ENCODE peak calls at places on chromosomes 12 and 14, in ten cellular contexts. One of them, this sample, is unnamed.

GRCh38 chr14:35470775-35471174 is 63.2 kb upstream of the INSM2 start:
- DNase-seq in adrenal gland: peak
- DNase-seq in ovary: no peak
- DNase-seq in sigmoid colon: no peak
- DNase-seq in lower leg skin: no peak
- DNase-seq in body of pancreas: no peak
- DNase-seq in HCT116: no peak
- DNase-seq in uterus: no peak
- DNase-seq in GM12891: no peak
- DNase-seq in HepG2: no peak
- DNase-seq in this sample: no peak

GRCh38 chr14:24259282-24260025 is 3.5 kb downstream of the TGM1 start:
- DNase-seq in adrenal gland: no peak
- DNase-seq in ovary: peak
- DNase-seq in sigmoid colon: no peak
- DNase-seq in lower leg skin: peak
- DNase-seq in body of pancreas: peak
- DNase-seq in HCT116: no peak
- DNase-seq in uterus: no peak
- DNase-seq in GM12891: no peak
- DNase-seq in HepG2: no peak
- DNase-seq in this sample: no peak

GRCh38 chr12:110266980-110267620 is 13.9 kb upstream of the ATP2A2 start:
- DNase-seq in adrenal gland: peak
- DNase-seq in ovary: peak
- DNase-seq in sigmoid colon: peak
- DNase-seq in lower leg skin: no peak
- DNase-seq in body of pancreas: peak
- DNase-seq in HCT116: no peak
- DNase-seq in uterus: peak
- DNase-seq in GM12891: no peak
- DNase-seq in HepG2: no peak
- DNase-seq in this sample: peak

GRCh38 chr14:100988411-100988900 is 84.9 kb upstream of the RTL1 start:
- DNase-seq in adrenal gland: no peak
- DNase-seq in ovary: no peak
- DNase-seq in sigmoid colon: no peak
- DNase-seq in lower leg skin: no peak
- DNase-seq in body of pancreas: no peak
- DNase-seq in HCT116: peak
- DNase-seq in uterus: no peak
- DNase-seq in GM12891: no peak
- DNase-seq in HepG2: peak
- DNase-seq in this sample: no peak

GRCh38 chr12:57069522-57069921 is 9.1 kb downstream of the NEMP1 start:
- DNase-seq in adrenal gland: peak
- DNase-seq in ovary: peak
- DNase-seq in sigmoid colon: peak
- DNase-seq in lower leg skin: no peak
- DNase-seq in body of pancreas: peak
- DNase-seq in HCT116: peak
- DNase-seq in uterus: peak
- DNase-seq in GM12891: no peak
- DNase-seq in HepG2: peak
- DNase-seq in this sample: no peak

GRCh38 chr14:34461334-34462131 is 507 bp downstream of the SPTSSA start:
- DNase-seq in adrenal gland: peak
- DNase-seq in ovary: peak
- DNase-seq in sigmoid colon: peak
- DNase-seq in lower leg skin: peak
- DNase-seq in body of pancreas: peak
- DNase-seq in HCT116: peak
- DNase-seq in uterus: peak
- DNase-seq in GM12891: no peak
- DNase-seq in HepG2: peak
- DNase-seq in this sample: peak

GRCh38 chr14:105685003-105685402 is 158.6 kb downstream of the TMEM121 start:
- DNase-seq in adrenal gland: no peak
- DNase-seq in ovary: no peak
- DNase-seq in sigmoid colon: no peak
- DNase-seq in lower leg skin: no peak
- DNase-seq in body of pancreas: no peak
- DNase-seq in HCT116: no peak
- DNase-seq in uterus: no peak
- DNase-seq in GM12891: no peak
- DNase-seq in HepG2: no peak
- DNase-seq in this sample: no peak

GRCh38 chr12:15497621-15498285 is 175.4 kb downstream of the PTPRO start:
- DNase-seq in adrenal gland: no peak
- DNase-seq in ovary: no peak
- DNase-seq in sigmoid colon: no peak
- DNase-seq in lower leg skin: no peak
- DNase-seq in body of pancreas: no peak
- DNase-seq in HCT116: no peak
- DNase-seq in uterus: no peak
- DNase-seq in GM12891: no peak
- DNase-seq in HepG2: no peak
- DNase-seq in this sample: no peak

GRCh38 chr14:50001146-50001998 is 108.5 kb downstream of the ARF6 start:
- DNase-seq in adrenal gland: no peak
- DNase-seq in ovary: no peak
- DNase-seq in sigmoid colon: no peak
- DNase-seq in lower leg skin: peak
- DNase-seq in body of pancreas: peak
- DNase-seq in HCT116: peak
- DNase-seq in uterus: peak
- DNase-seq in GM12891: peak
- DNase-seq in HepG2: peak
- DNase-seq in this sample: peak

GRCh38 chr14:104722938-104723650 is 935 bp upstream of the ADSS1 start:
- DNase-seq in adrenal gland: peak
- DNase-seq in ovary: no peak
- DNase-seq in sigmoid colon: no peak
- DNase-seq in lower leg skin: no peak
- DNase-seq in body of pancreas: no peak
- DNase-seq in HCT116: no peak
- DNase-seq in uterus: no peak
- DNase-seq in GM12891: no peak
- DNase-seq in HepG2: no peak
- DNase-seq in this sample: no peak

GRCh38 chr12:3958534-3958933 is 85.3 kb upstream of the PARP11 start:
- DNase-seq in adrenal gland: no peak
- DNase-seq in ovary: no peak
- DNase-seq in sigmoid colon: no peak
- DNase-seq in lower leg skin: peak
- DNase-seq in body of pancreas: no peak
- DNase-seq in HCT116: no peak
- DNase-seq in uterus: no peak
- DNase-seq in GM12891: no peak
- DNase-seq in HepG2: no peak
- DNase-seq in this sample: no peak

GRCh38 chr12:95972832-95973465 is 23.2 kb downstream of the HAL start:
- DNase-seq in adrenal gland: no peak
- DNase-seq in ovary: no peak
- DNase-seq in sigmoid colon: no peak
- DNase-seq in lower leg skin: no peak
- DNase-seq in body of pancreas: no peak
- DNase-seq in HCT116: no peak
- DNase-seq in uterus: no peak
- DNase-seq in GM12891: no peak
- DNase-seq in HepG2: no peak
- DNase-seq in this sample: no peak

DNA sequence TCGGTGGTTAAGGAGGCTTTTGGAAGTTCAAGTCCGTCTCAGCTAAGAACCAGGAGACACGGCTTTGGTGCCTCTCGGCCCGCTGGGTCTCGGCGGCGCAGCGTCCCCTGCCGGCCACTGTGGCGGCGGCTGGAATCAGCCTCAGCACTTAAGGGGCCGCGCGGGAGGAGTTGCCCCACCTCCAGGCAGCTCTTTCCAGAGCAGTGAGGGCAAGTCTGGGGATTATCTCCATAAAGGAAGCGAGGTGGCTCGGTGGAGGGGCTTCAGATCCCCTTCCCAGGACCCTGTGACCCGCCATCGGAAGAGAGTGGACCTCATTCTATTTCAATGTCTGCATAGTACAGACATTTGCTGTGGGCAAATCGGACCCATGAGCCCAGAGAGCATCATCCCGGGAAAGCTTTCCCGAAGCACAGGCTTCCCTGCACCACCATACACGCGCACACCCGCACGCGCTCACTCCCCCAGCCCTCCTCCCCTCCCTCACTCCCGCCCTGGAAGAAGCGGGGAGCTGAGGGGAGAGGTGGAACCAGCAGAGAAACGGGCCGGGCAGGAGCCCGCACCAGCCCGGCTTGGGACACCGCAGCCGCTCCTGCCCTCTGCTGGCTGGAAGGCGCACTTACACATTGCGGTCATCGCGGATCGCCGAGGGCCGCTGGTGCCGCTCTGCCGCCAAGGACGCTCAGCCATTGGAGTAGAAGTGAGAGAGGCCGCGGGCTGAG is 15.9 kb downstream of the RNASE2 start:
- DNase-seq in adrenal gland: peak
- DNase-seq in ovary: peak
- DNase-seq in sigmoid colon: peak
- DNase-seq in lower leg skin: peak
- DNase-seq in body of pancreas: peak
- DNase-seq in HCT116: peak
- DNase-seq in uterus: peak
- DNase-seq in GM12891: peak
- DNase-seq in HepG2: peak
- DNase-seq in this sample: peak
- TF ChIP-seq POLR2A in adrenal gland: no peak
- TF ChIP-seq POLR2A in ovary: no peak
- TF ChIP-seq POLR2A in sigmoid colon: no peak
- TF ChIP-seq POLR2A in lower leg skin: no peak
- TF ChIP-seq POLR2A in body of pancreas: no peak
- TF ChIP-seq POLR2A in HCT116: no peak
- TF ChIP-seq POLR2A in uterus: peak
- TF ChIP-seq POLR2A in GM12891: no peak
- TF ChIP-seq POLR2A in HepG2: peak
- TF ChIP-seq POLR2A in this sample: no peak

DNA sequence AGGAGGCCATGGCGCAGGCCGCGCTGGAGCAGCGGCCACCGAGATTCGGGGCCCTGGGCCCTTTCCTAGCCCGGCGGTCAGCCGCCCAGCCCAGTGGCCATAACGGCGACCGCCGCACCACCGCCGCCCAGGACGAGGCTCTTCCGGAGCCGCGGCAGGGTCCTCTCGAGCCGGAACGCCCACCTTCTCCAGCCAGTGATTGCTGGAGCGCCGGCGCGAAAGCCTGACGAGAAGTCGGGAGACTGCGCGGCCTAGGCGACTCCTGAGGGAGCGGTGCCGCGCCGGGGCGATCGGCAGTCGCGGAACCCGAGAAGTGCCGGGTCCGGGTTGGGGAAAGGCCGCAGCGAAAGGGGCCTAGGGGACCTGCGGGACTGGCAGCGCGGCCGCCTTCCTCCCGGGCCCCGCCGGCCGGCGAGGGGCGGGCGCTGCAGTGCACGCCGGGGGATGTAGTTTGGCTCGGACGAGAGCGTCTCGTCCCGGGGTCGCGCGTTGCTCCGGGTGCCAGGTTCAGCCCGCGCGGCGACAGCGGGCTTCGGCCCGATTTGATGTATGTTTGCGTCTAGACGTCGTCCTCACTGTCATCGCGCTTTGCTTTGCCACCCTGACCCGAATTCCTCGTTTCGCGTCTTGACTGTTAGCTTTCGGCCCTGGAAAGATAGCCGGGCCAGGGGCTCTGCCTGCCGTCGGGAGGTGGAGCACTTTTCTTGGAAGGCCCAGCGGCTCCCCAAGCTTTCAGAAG is at the start of gene VTI1B:
- DNase-seq in adrenal gland: peak
- DNase-seq in ovary: peak
- DNase-seq in sigmoid colon: peak
- DNase-seq in lower leg skin: peak
- DNase-seq in body of pancreas: peak
- DNase-seq in HCT116: peak
- DNase-seq in uterus: peak
- DNase-seq in GM12891: peak
- DNase-seq in HepG2: peak
- DNase-seq in this sample: peak
- TF ChIP-seq POLR2A in adrenal gland: peak
- TF ChIP-seq POLR2A in ovary: peak
- TF ChIP-seq POLR2A in sigmoid colon: peak
- TF ChIP-seq POLR2A in lower leg skin: no peak
- TF ChIP-seq POLR2A in body of pancreas: peak
- TF ChIP-seq POLR2A in HCT116: no peak
- TF ChIP-seq POLR2A in uterus: peak
- TF ChIP-seq POLR2A in GM12891: peak
- TF ChIP-seq POLR2A in HepG2: peak
- TF ChIP-seq POLR2A in this sample: peak

DNA sequence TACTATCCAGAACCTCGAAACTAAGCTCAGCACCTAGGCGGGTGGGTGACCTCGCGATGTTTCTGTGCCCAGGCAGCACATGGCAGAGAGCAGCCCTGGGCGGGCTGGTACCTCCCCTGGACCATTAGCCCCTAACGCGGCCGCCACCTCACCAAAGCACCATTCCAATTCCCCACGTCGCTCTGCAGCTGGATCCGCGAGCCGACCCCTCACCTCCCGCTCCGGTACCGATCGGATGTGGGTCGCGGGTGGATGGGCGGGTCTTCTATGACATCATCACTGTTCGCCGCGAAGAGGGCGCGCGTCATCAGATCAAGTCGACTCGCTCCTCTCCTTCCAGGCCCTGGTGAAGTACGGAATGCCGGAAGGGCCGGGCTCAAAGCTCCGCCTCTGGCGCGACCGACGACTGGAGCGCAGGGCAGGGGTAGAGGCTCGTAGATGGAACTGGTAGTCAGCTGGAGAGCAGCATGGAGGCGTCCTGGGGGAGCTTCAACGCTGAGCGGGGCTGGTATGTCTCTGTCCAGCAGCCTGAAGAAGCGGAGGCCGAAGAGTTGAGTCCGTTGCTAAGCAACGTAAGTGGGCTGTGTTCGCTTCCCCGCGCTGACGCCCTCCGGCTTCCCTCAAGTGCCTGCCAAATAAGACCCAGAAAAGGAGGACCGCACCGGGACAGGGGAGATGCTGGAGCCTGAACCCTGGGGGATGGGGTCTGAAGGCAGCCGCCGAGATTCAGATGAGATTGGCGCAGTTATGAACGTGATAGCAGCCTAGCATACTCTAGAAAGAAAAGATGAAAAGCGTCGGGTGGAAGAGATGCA is at the start of the genes SLC38A6 and TRMT5:
- DNase-seq in adrenal gland: peak
- DNase-seq in ovary: peak
- DNase-seq in sigmoid colon: peak
- DNase-seq in lower leg skin: peak
- DNase-seq in body of pancreas: peak
- DNase-seq in HCT116: peak
- DNase-seq in uterus: peak
- DNase-seq in GM12891: peak
- DNase-seq in HepG2: peak
- DNase-seq in this sample: peak
- TF ChIP-seq POLR2A in adrenal gland: peak
- TF ChIP-seq POLR2A in ovary: peak
- TF ChIP-seq POLR2A in sigmoid colon: no peak
- TF ChIP-seq POLR2A in lower leg skin: no peak
- TF ChIP-seq POLR2A in body of pancreas: peak
- TF ChIP-seq POLR2A in HCT116: peak
- TF ChIP-seq POLR2A in uterus: peak
- TF ChIP-seq POLR2A in GM12891: peak
- TF ChIP-seq POLR2A in HepG2: peak
- TF ChIP-seq POLR2A in this sample: peak

GRCh38 chr14:102524451-102525212 is 15.1 kb upstream of the ANKRD9 start:
- DNase-seq in adrenal gland: peak
- DNase-seq in ovary: peak
- DNase-seq in sigmoid colon: peak
- DNase-seq in lower leg skin: peak
- DNase-seq in body of pancreas: peak
- DNase-seq in HCT116: peak
- DNase-seq in uterus: peak
- DNase-seq in GM12891: peak
- DNase-seq in HepG2: peak
- DNase-seq in this sample: peak
- TF ChIP-seq POLR2A in adrenal gland: peak
- TF ChIP-seq POLR2A in ovary: no peak
- TF ChIP-seq POLR2A in sigmoid colon: peak
- TF ChIP-seq POLR2A in lower leg skin: no peak
- TF ChIP-seq POLR2A in body of pancreas: peak
- TF ChIP-seq POLR2A in HCT116: peak
- TF ChIP-seq POLR2A in uterus: peak
- TF ChIP-seq POLR2A in GM12891: peak
- TF ChIP-seq POLR2A in HepG2: peak
- TF ChIP-seq POLR2A in this sample: peak

This sample was measured in H54.